ENCODE peak calls at places on chromosomes 2 and 18, in eight cellular contexts. Y is astrocyte, X is IMR-90, E is endothelial cell of umbilical vein, Z is left lung, G is neuronal stem cell, C is neural progenitor cell, I is psoas muscle. K is an unnamed sample.

GRCh38 chr2:237673130-237673921 is 45.9 kb downstream of the LRRFIP1 start:
- DNase-seq in C (peak), I (peak), Z (peak), E (peak), G (no peak), Y (peak), X (peak), K (peak)

GRCh38 chr2:48512071-48512470 is 17.9 kb upstream of the STON1 start:
- DNase-seq in E (no peak), X (no peak), Y (no peak), G (no peak), Z (no peak), I (no peak), C (no peak), K (no peak)

GRCh38 chr2:160582481-160583161 is 89.0 kb upstream of the RBMS1 start:
- DNase-seq in E (no peak), I (peak), X (peak), Z (no peak), C (peak), Y (peak), G (peak), K (no peak)

GRCh38 chr2:199160677-199161465 is 296.9 kb downstream of the SATB2 start:
- DNase-seq in C (no peak), I (no peak), Z (no peak), Y (peak), G (no peak), E (peak), X (peak), K (no peak)

GRCh38 chr2:234826676-234827075 is 125.1 kb upstream of the SH3BP4 start:
- DNase-seq in E (no peak), X (no peak), G (no peak), I (no peak), Z (no peak), Y (no peak), C (no peak), K (no peak)

GRCh38 chr2:119819846-119820245 is 60.1 kb downstream of the PTPN4 start:
- DNase-seq in I (no peak), G (no peak), X (no peak), E (no peak), Y (no peak), C (no peak), Z (no peak), K (no peak)

GRCh38 chr2:63819765-63820717 is 21.7 kb upstream of the UGP2 start:
- DNase-seq in G (no peak), Y (no peak), E (no peak), X (peak), I (peak), Z (no peak), C (no peak), K (peak)

GRCh38 chr18:67997496-67997895 is 481.0 kb upstream of the DSEL start:
- DNase-seq in Z (no peak), E (no peak), G (no peak), C (no peak), I (no peak), Y (no peak), X (no peak), K (no peak)

GRCh38 chr2:188787002-188787660 is 187.0 kb upstream of the COL3A1 start:
- DNase-seq in Z (no peak), G (no peak), I (no peak), X (peak), Y (peak), E (peak), C (no peak), K (no peak)

GRCh38 chr18:22674300-22674699 is 256.6 kb upstream of the CTAGE1 start:
- DNase-seq in Y (peak), C (no peak), E (peak), G (no peak), Z (no peak), X (peak), I (no peak), K (no peak)

GRCh38 chr2:26299488-26300092 is 46.4 kb upstream of the SELENOI start:
- DNase-seq in Z (no peak), G (peak), X (peak), E (peak), C (peak), I (no peak), Y (peak), K (no peak)

GRCh38 chr2:96856776-96857673 is 791 bp downstream of the ANKRD39 start:
- DNase-seq in X (no peak), Y (no peak), G (no peak), E (peak), Z (no peak), I (no peak), C (peak), K (no peak)

GRCh38 chr2:109282360-109282759 is 153.4 kb downstream of the SH3RF3 start:
- DNase-seq in X (no peak), Y (no peak), I (no peak), C (no peak), G (no peak), Z (no peak), E (no peak), K (no peak)

GRCh38 chr2:97707428-97708380 is 5.7 kb upstream of the ZAP70 start:
- DNase-seq in G (no peak), E (no peak), Z (no peak), Y (no peak), I (no peak), C (no peak), X (no peak), K (no peak)

GRCh38 chr18:78978336-78979057 is 1.1 kb upstream of the SALL3 start:
- DNase-seq in C (peak), Y (no peak), Z (peak), X (no peak), I (no peak), E (no peak), G (no peak), K (no peak)

GRCh38 chr2:142175917-142176316 is 45.1 kb upstream of the LRP1B start:
- DNase-seq in G (no peak), C (no peak), I (no peak), Y (no peak), E (no peak), X (no peak), Z (no peak), K (no peak)

GRCh38 chr2:240507778-240508251 is 50.0 kb downstream of the ANKMY1 start:
- DNase-seq in Z (peak), G (no peak), X (no peak), C (no peak), Y (no peak), I (no peak), E (no peak), K (peak)

GRCh38 chr2:17594533-17595391 is 54.3 kb downstream of the VSNL1 start:
- DNase-seq in Z (no peak), E (no peak), G (no peak), Y (peak), C (no peak), X (peak), I (no peak), K (no peak)

GRCh38 chr2:223681125-223681524 is 79.0 kb upstream of the SCG2 start:
- DNase-seq in Z (no peak), E (no peak), I (no peak), X (no peak), C (no peak), Y (peak), G (no peak), K (no peak)

GRCh38 chr2:149827585-149828156 is 240.1 kb upstream of the MMADHC start:
- DNase-seq in I (no peak), E (peak), G (no peak), Y (peak), C (no peak), X (no peak), Z (no peak), K (no peak)

GRCh38 chr2:71583876-71584275 is 130.5 kb downstream of the DYSF start:
- DNase-seq in G (no peak), I (peak), C (no peak), E (no peak), X (no peak), Z (no peak), Y (peak), K (no peak)

GRCh38 chr2:101204400-101205095 is 48.1 kb upstream of the CNOT11 start:
- DNase-seq in E (no peak), C (no peak), Z (no peak), G (no peak), X (no peak), Y (no peak), I (no peak), K (no peak)

GRCh38 chr2:64056021-64056420 is 36.8 kb upstream of the VPS54 start:
- DNase-seq in Z (no peak), X (no peak), G (no peak), I (no peak), C (no peak), Y (no peak), E (no peak), K (no peak)

GRCh38 chr2:185787530-185788145 is 49.0 kb downstream of the FSIP2 start:
- DNase-seq in X (no peak), G (no peak), E (peak), Y (peak), Z (no peak), I (no peak), C (no peak), K (no peak)

GRCh38 chr18:24538421-24539264 is 78.2 kb downstream of the HRH4 start:
- DNase-seq in G (no peak), Z (no peak), C (no peak), I (no peak), Y (no peak), X (no peak), E (no peak), K (no peak)

GRCh38 chr2:109728809-109729208 is 65.3 kb upstream of the RGPD5 start:
- DNase-seq in I (no peak), Z (no peak), G (no peak), Y (no peak), E (no peak), X (no peak), C (no peak), K (peak)

GRCh38 chr2:71458413-71459083 is 5.2 kb downstream of the DYSF start:
- DNase-seq in X (peak), G (no peak), Y (peak), Z (no peak), C (no peak), E (peak), I (no peak), K (peak)

GRCh38 chr2:66059332-66059731 is 375.6 kb upstream of the MEIS1 start:
- DNase-seq in Y (no peak), I (no peak), E (no peak), C (no peak), G (no peak), X (no peak), Z (no peak), K (no peak)

GRCh38 chr18:56702946-56703345 is 51.8 kb downstream of the WDR7 start:
- DNase-seq in C (peak), Z (no peak), E (peak), I (no peak), G (peak), X (peak), Y (peak), K (no peak)

GRCh38 chr18:13222371-13223281 is 4.1 kb downstream of the LDLRAD4 start:
- DNase-seq in C (no peak), E (no peak), X (peak), I (peak), Y (peak), G (no peak), Z (peak), K (peak)

GRCh38 chr2:237666606-237667005 is 39.2 kb downstream of the LRRFIP1 start:
- DNase-seq in Y (no peak), Z (no peak), G (no peak), X (no peak), C (no peak), E (no peak), I (no peak), K (no peak)

GRCh38 chr2:97654324-97654723 is 8.5 kb downstream of the COX5B start:
- DNase-seq in C (no peak), G (no peak), I (no peak), X (no peak), Y (no peak), E (no peak), Z (no peak), K (no peak)

GRCh38 chr2:181483876-181484275 is 26.7 kb downstream of the ITGA4 start:
- DNase-seq in X (no peak), G (no peak), Y (no peak), E (no peak), C (no peak), I (no peak), Z (no peak), K (no peak)

GRCh38 chr2:232481322-232482140 is 6.1 kb downstream of the ECEL1 start:
- DNase-seq in E (no peak), Z (peak), G (no peak), Y (no peak), I (no peak), C (no peak), X (no peak), K (no peak)

GRCh38 chr2:45024600-45025291 is 15.5 kb upstream of the SIX2 start:
- DNase-seq in Z (no peak), Y (peak), E (peak), X (peak), C (no peak), G (no peak), I (peak), K (peak)

GRCh38 chr2:224360801-224361251 is 41.1 kb downstream of the FAM124B start:
- DNase-seq in Z (no peak), G (no peak), Y (peak), X (no peak), E (no peak), C (no peak), I (no peak), K (no peak)

GRCh38 chr18:45895339-45895738 is 69.9 kb downstream of the SIGLEC15 start:
- DNase-seq in X (no peak), E (no peak), Z (no peak), Y (no peak), C (no peak), G (no peak), I (no peak), K (no peak)

GRCh38 chr2:235005603-235006259 is 53.9 kb downstream of the SH3BP4 start:
- DNase-seq in E (peak), Z (peak), X (no peak), C (peak), G (peak), Y (no peak), I (peak), K (no peak)

GRCh38 chr2:218261424-218262273 is 834 bp downstream of the GPBAR1 start:
- DNase-seq in G (no peak), C (peak), X (no peak), Y (no peak), I (no peak), Z (no peak), E (no peak), K (no peak)

GRCh38 chr2:60520917-60521539 is 32.4 kb downstream of the BCL11A start:
- DNase-seq in E (no peak), X (no peak), Z (no peak), I (no peak), G (no peak), C (no peak), Y (no peak), K (no peak)
- H3K27ac ChIP-seq in E (no peak), X (no peak), Z (no peak), I (no peak), G (no peak), C (no peak), Y (peak), K (no peak)

DNA sequence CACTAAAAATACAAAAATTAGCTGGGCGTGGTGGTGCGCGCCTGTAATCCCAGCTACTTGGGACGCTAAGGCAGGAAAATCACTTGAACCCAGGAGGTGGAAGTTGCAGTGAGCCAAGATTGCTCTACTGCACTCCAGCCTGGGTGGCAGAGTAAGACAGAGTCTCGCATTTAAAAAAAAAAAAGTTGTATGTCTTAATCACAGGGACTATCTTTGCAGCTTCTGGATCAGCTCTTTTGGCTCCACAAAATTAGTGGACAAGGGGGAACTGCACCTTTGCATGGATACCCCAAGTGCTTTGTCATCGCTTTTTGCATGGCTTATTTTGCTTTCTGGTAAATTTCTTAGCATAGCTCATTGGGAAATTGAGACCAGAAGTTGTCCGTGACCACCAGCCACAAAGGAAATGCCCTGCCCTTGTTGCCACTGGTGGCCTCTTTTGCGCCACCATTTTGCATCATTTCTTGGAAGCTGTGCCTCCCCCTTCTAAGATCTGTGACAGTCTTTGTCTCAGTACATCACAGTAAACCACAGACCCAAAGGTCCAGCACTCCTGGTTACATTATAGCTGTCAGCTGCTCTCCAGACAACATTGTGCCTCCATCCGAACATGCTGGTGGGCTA is 43.9 kb upstream of the PCBP1 start:
- DNase-seq in I (no peak), G (no peak), Y (no peak), X (no peak), E (no peak), C (no peak), Z (no peak), K (no peak)
- H3K4me3 ChIP-seq in I (no peak), G (no peak), Y (no peak), X (no peak), E (no peak), C (no peak), Z (no peak), K (no peak)

DNA sequence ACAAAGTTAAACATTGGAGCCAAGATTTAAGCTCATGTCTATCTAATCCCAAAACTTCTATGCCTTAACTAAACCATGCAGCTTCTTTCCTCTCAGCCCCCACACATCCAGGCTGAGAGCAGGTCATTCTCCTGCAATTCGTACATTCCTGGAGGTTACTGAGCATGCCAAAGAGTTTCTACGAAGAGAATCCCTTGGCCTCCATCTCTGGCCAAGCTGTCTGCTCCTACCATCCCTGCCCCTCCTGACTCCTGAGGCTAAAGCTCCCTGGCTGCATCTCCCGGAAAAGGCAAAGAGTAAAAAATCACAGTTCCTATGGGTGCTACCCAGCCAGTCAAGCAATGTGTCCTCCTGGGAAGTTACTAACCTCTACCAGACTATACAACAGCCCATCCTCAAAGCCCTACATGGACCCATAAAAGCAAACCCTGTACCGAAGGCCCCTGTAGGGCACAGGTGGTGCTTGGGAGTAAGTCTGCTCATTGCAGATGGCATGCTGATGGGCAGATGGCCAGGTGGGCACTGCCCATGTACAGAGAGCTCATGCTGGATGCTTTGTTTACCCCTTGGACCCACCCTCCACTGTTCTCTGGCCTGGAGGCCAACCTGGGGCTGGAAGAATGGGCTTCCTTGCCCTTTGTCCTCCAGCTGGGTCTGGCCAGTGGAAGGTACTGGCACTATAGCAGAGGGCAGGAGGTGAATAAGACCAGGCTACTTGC is 99.5 kb downstream of the TTC32 start:
- DNase-seq in C (no peak), Y (peak), I (no peak), X (peak), Z (no peak), G (no peak), E (no peak), K (no peak)
- H3K27ac ChIP-seq in C (no peak), Y (peak), I (peak), X (peak), Z (no peak), G (no peak), E (peak), K (peak)

DNA sequence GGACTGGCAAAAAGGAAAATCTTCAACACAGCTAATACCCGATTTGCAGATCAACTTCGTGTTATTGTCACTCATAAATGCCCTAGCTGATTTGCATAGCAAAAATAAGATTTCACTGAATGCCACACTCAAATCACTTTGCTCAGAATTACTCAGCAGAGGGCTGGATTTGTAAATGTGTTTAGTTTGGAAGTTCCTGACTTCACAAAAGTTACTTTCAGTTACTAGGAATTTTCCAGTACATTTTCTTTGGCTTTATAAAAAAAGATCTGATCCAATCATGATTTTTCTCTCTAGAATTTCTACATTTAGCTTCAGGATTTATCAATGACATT is 433.3 kb upstream of the ID2 start:
- DNase-seq in Z (no peak), X (peak), E (no peak), Y (no peak), I (no peak), G (no peak), C (no peak), K (no peak)
- H3K4me3 ChIP-seq in Z (no peak), X (no peak), E (no peak), Y (no peak), I (no peak), G (no peak), C (no peak), K (no peak)

GRCh38 chr2:239312081-239312501 is 88.7 kb downstream of the HDAC4 start:
- DNase-seq in C (no peak), E (no peak), Y (no peak), I (peak), X (no peak), Z (no peak), G (no peak), K (peak)
- H3K27ac ChIP-seq in C (no peak), E (no peak), Y (no peak), I (peak), X (no peak), Z (no peak), G (no peak), K (peak)

GRCh38 chr18:49910986-49911385 is 97.7 kb upstream of the ACAA2 start:
- DNase-seq in Y (no peak), I (no peak), C (no peak), Z (no peak), G (no peak), E (no peak), X (no peak), K (no peak)
- H3K4me3 ChIP-seq in Y (no peak), I (no peak), C (no peak), Z (no peak), G (no peak), E (no peak), X (no peak), K (no peak)